ENCODE peak calls at places on chromosomes 4 and X, in nine cellular contexts. One of them, this sample, is unnamed.

GRCh38 chrX:133697656-133698055 is 282.4 kb upstream of the GPC4 start:
- DNase-seq in endothelial cell: no peak
- DNase-seq in A549: no peak
- DNase-seq in nephron progenitor cell: no peak
- DNase-seq in RWPE1: no peak
- DNase-seq in sigmoid colon: no peak
- DNase-seq in fibroblast of pulmonary artery: peak
- DNase-seq in left ventricle myocardium inferior: no peak
- DNase-seq in Peyer's patch: no peak
- DNase-seq in this sample: no peak

GRCh38 chr4:137283737-137284136 is 248.6 kb downstream of the PCDH18 start:
- DNase-seq in endothelial cell: no peak
- DNase-seq in sigmoid colon: no peak
- DNase-seq in left ventricle myocardium inferior: no peak
- DNase-seq in nephron progenitor cell: no peak
- DNase-seq in fibroblast of pulmonary artery: peak
- DNase-seq in A549: no peak
- DNase-seq in RWPE1: peak
- DNase-seq in Peyer's patch: no peak
- DNase-seq in this sample: no peak

GRCh38 chr4:141462361-141462760 is 174.0 kb upstream of the IL15 start:
- DNase-seq in left ventricle myocardium inferior: no peak
- DNase-seq in sigmoid colon: no peak
- DNase-seq in RWPE1: peak
- DNase-seq in endothelial cell: no peak
- DNase-seq in Peyer's patch: no peak
- DNase-seq in fibroblast of pulmonary artery: no peak
- DNase-seq in nephron progenitor cell: no peak
- DNase-seq in A549: no peak
- DNase-seq in this sample: no peak

GRCh38 chrX:2516612-2517011 is 15.8 kb upstream of the DHRSX start:
- DNase-seq in left ventricle myocardium inferior: no peak
- DNase-seq in endothelial cell: no peak
- DNase-seq in Peyer's patch: peak
- DNase-seq in fibroblast of pulmonary artery: no peak
- DNase-seq in RWPE1: no peak
- DNase-seq in A549: no peak
- DNase-seq in nephron progenitor cell: no peak
- DNase-seq in sigmoid colon: no peak
- DNase-seq in this sample: no peak

GRCh38 chr4:54165438-54165837 is 63.7 kb upstream of the PDGFRA start:
- DNase-seq in A549: no peak
- DNase-seq in endothelial cell: no peak
- DNase-seq in RWPE1: peak
- DNase-seq in fibroblast of pulmonary artery: peak
- DNase-seq in nephron progenitor cell: no peak
- DNase-seq in sigmoid colon: no peak
- DNase-seq in left ventricle myocardium inferior: no peak
- DNase-seq in Peyer's patch: no peak
- DNase-seq in this sample: no peak

GRCh38 chr4:68326146-68326545 is 23.7 kb downstream of the YTHDC1 start:
- DNase-seq in RWPE1: no peak
- DNase-seq in left ventricle myocardium inferior: no peak
- DNase-seq in Peyer's patch: no peak
- DNase-seq in A549: no peak
- DNase-seq in nephron progenitor cell: no peak
- DNase-seq in sigmoid colon: no peak
- DNase-seq in endothelial cell: no peak
- DNase-seq in fibroblast of pulmonary artery: no peak
- DNase-seq in this sample: no peak

GRCh38 chr4:55742655-55743191 is 76.9 kb upstream of the EXOC1L start:
- DNase-seq in nephron progenitor cell: peak
- DNase-seq in Peyer's patch: no peak
- DNase-seq in fibroblast of pulmonary artery: peak
- DNase-seq in RWPE1: no peak
- DNase-seq in endothelial cell: no peak
- DNase-seq in A549: no peak
- DNase-seq in sigmoid colon: no peak
- DNase-seq in left ventricle myocardium inferior: no peak
- DNase-seq in this sample: no peak

GRCh38 chrX:15714529-15714928 is 23.5 kb upstream of the CA5B start:
- DNase-seq in left ventricle myocardium inferior: peak
- DNase-seq in RWPE1: peak
- DNase-seq in endothelial cell: no peak
- DNase-seq in sigmoid colon: no peak
- DNase-seq in fibroblast of pulmonary artery: no peak
- DNase-seq in Peyer's patch: no peak
- DNase-seq in nephron progenitor cell: no peak
- DNase-seq in A549: no peak
- DNase-seq in this sample: no peak

GRCh38 chr4:145161549-145161948 is 18.8 kb downstream of the OTUD4 start:
- DNase-seq in A549: no peak
- DNase-seq in RWPE1: no peak
- DNase-seq in fibroblast of pulmonary artery: no peak
- DNase-seq in endothelial cell: no peak
- DNase-seq in Peyer's patch: no peak
- DNase-seq in nephron progenitor cell: no peak
- DNase-seq in sigmoid colon: no peak
- DNase-seq in left ventricle myocardium inferior: no peak
- DNase-seq in this sample: no peak
- TF ChIP-seq CTCF in A549: no peak
- TF ChIP-seq CTCF in RWPE1: no peak
- TF ChIP-seq CTCF in fibroblast of pulmonary artery: no peak
- TF ChIP-seq CTCF in endothelial cell: no peak
- TF ChIP-seq CTCF in Peyer's patch: no peak
- TF ChIP-seq CTCF in nephron progenitor cell: no peak
- TF ChIP-seq CTCF in sigmoid colon: no peak
- TF ChIP-seq CTCF in left ventricle myocardium inferior: no peak
- TF ChIP-seq CTCF in this sample: no peak

GRCh38 chrX:67555578-67556203 is 11.9 kb downstream of the AR start:
- DNase-seq in Peyer's patch: peak
- DNase-seq in RWPE1: no peak
- DNase-seq in nephron progenitor cell: peak
- DNase-seq in fibroblast of pulmonary artery: peak
- DNase-seq in sigmoid colon: no peak
- DNase-seq in A549: peak
- DNase-seq in endothelial cell: peak
- DNase-seq in left ventricle myocardium inferior: no peak
- DNase-seq in this sample: peak
- TF ChIP-seq CTCF in Peyer's patch: peak
- TF ChIP-seq CTCF in RWPE1: peak
- TF ChIP-seq CTCF in nephron progenitor cell: peak
- TF ChIP-seq CTCF in fibroblast of pulmonary artery: peak
- TF ChIP-seq CTCF in sigmoid colon: no peak
- TF ChIP-seq CTCF in A549: peak
- TF ChIP-seq CTCF in endothelial cell: peak
- TF ChIP-seq CTCF in left ventricle myocardium inferior: peak
- TF ChIP-seq CTCF in this sample: peak

GRCh38 chr4:17206829-17207773 is 304.8 kb downstream of the QDPR start:
- DNase-seq in nephron progenitor cell: no peak
- DNase-seq in endothelial cell: no peak
- DNase-seq in Peyer's patch: no peak
- DNase-seq in fibroblast of pulmonary artery: no peak
- DNase-seq in A549: no peak
- DNase-seq in RWPE1: no peak
- DNase-seq in sigmoid colon: no peak
- DNase-seq in left ventricle myocardium inferior: no peak
- DNase-seq in this sample: no peak

GRCh38 chr4:17204908-17205307 is 306.5 kb upstream of the LDB2 start:
- DNase-seq in nephron progenitor cell: no peak
- DNase-seq in left ventricle myocardium inferior: no peak
- DNase-seq in fibroblast of pulmonary artery: no peak
- DNase-seq in A549: no peak
- DNase-seq in RWPE1: no peak
- DNase-seq in sigmoid colon: no peak
- DNase-seq in Peyer's patch: no peak
- DNase-seq in endothelial cell: no peak
- DNase-seq in this sample: no peak

DNA sequence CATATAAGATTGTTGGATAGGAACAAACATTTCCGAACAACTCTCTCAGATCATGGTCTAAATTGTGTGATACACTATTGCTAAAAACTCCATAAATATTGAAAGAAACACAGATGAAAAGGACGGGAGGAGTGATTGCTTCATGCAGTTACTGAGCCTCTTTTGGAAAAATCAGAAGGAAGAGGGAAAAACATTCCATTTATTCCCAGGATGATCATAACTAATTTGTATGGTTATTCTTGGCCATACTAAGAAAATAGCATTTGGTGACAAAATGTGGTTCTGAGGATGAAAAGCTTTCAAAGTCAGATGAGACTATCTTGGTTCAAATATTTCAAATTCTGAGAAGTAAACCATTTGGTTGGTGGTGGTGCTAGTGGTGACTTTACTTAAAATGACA is 305.3 kb upstream of the LDB2 start:
- DNase-seq in fibroblast of pulmonary artery: no peak
- DNase-seq in nephron progenitor cell: no peak
- DNase-seq in Peyer's patch: no peak
- DNase-seq in RWPE1: no peak
- DNase-seq in A549: no peak
- DNase-seq in left ventricle myocardium inferior: no peak
- DNase-seq in sigmoid colon: no peak
- DNase-seq in endothelial cell: no peak
- DNase-seq in this sample: no peak
- TF ChIP-seq CTCF in fibroblast of pulmonary artery: no peak
- TF ChIP-seq CTCF in nephron progenitor cell: no peak
- TF ChIP-seq CTCF in Peyer's patch: no peak
- TF ChIP-seq CTCF in RWPE1: no peak
- TF ChIP-seq CTCF in A549: no peak
- TF ChIP-seq CTCF in left ventricle myocardium inferior: no peak
- TF ChIP-seq CTCF in sigmoid colon: no peak
- TF ChIP-seq CTCF in endothelial cell: no peak
- TF ChIP-seq CTCF in this sample: no peak

DNA sequence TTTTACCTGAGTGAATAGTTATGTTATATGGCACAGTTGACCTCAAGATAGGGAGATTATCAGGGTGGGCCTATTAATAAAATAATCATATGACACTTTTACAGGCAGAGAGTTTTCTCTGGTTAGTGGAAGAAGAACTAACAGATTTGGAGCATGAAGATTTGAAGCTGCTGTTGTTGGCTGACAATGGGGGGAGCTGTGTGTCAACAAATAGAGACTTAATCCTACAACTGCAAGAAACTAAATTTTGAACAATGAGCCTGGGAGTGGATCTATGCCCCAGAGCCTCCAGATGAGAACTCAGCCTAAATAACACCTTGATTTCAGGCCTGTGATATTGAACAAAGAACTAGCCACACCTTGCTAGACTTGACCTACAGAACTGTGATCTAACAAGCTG is 7.2 kb upstream of the CCSER1 start:
- DNase-seq in RWPE1: no peak
- DNase-seq in A549: no peak
- DNase-seq in sigmoid colon: no peak
- DNase-seq in endothelial cell: no peak
- DNase-seq in fibroblast of pulmonary artery: no peak
- DNase-seq in left ventricle myocardium inferior: no peak
- DNase-seq in Peyer's patch: no peak
- DNase-seq in nephron progenitor cell: no peak
- DNase-seq in this sample: no peak
- TF ChIP-seq CTCF in RWPE1: no peak
- TF ChIP-seq CTCF in A549: no peak
- TF ChIP-seq CTCF in sigmoid colon: no peak
- TF ChIP-seq CTCF in endothelial cell: no peak
- TF ChIP-seq CTCF in fibroblast of pulmonary artery: no peak
- TF ChIP-seq CTCF in left ventricle myocardium inferior: peak
- TF ChIP-seq CTCF in Peyer's patch: peak
- TF ChIP-seq CTCF in nephron progenitor cell: no peak
- TF ChIP-seq CTCF in this sample: no peak

GRCh38 chrX:108584617-108585211 is 145.1 kb downstream of the COL4A5 start:
- DNase-seq in A549: peak
- DNase-seq in endothelial cell: peak
- DNase-seq in left ventricle myocardium inferior: no peak
- DNase-seq in Peyer's patch: no peak
- DNase-seq in RWPE1: peak
- DNase-seq in fibroblast of pulmonary artery: peak
- DNase-seq in sigmoid colon: no peak
- DNase-seq in nephron progenitor cell: peak
- DNase-seq in this sample: peak
- TF ChIP-seq CTCF in A549: peak
- TF ChIP-seq CTCF in endothelial cell: peak
- TF ChIP-seq CTCF in left ventricle myocardium inferior: peak
- TF ChIP-seq CTCF in Peyer's patch: no peak
- TF ChIP-seq CTCF in RWPE1: no peak
- TF ChIP-seq CTCF in fibroblast of pulmonary artery: peak
- TF ChIP-seq CTCF in sigmoid colon: no peak
- TF ChIP-seq CTCF in nephron progenitor cell: peak
- TF ChIP-seq CTCF in this sample: peak

GRCh38 chrX:21745756-21746155 is 12.2 kb downstream of the SMPX start:
- DNase-seq in A549: peak
- DNase-seq in Peyer's patch: peak
- DNase-seq in sigmoid colon: no peak
- DNase-seq in left ventricle myocardium inferior: no peak
- DNase-seq in fibroblast of pulmonary artery: peak
- DNase-seq in endothelial cell: peak
- DNase-seq in nephron progenitor cell: peak
- DNase-seq in RWPE1: peak
- DNase-seq in this sample: peak
- TF ChIP-seq CTCF in A549: peak
- TF ChIP-seq CTCF in Peyer's patch: peak
- TF ChIP-seq CTCF in sigmoid colon: no peak
- TF ChIP-seq CTCF in left ventricle myocardium inferior: peak
- TF ChIP-seq CTCF in fibroblast of pulmonary artery: peak
- TF ChIP-seq CTCF in endothelial cell: peak
- TF ChIP-seq CTCF in nephron progenitor cell: peak
- TF ChIP-seq CTCF in RWPE1: peak
- TF ChIP-seq CTCF in this sample: peak

GRCh38 chr4:5124876-5125275 is 73.6 kb downstream of the STK32B start:
- DNase-seq in nephron progenitor cell: no peak
- DNase-seq in A549: no peak
- DNase-seq in endothelial cell: no peak
- DNase-seq in fibroblast of pulmonary artery: no peak
- DNase-seq in Peyer's patch: no peak
- DNase-seq in sigmoid colon: no peak
- DNase-seq in RWPE1: no peak
- DNase-seq in left ventricle myocardium inferior: no peak
- DNase-seq in this sample: no peak
- TF ChIP-seq CTCF in nephron progenitor cell: no peak
- TF ChIP-seq CTCF in A549: no peak
- TF ChIP-seq CTCF in endothelial cell: peak
- TF ChIP-seq CTCF in fibroblast of pulmonary artery: no peak
- TF ChIP-seq CTCF in Peyer's patch: no peak
- TF ChIP-seq CTCF in sigmoid colon: no peak
- TF ChIP-seq CTCF in RWPE1: no peak
- TF ChIP-seq CTCF in left ventricle myocardium inferior: no peak
- TF ChIP-seq CTCF in this sample: no peak